ENCODE peak calls at places on chromosomes 1 and 21, in four cellular contexts. I is lower lobe of right lung, Z is heart right ventricle, M is esophagus squamous epithelium. P is an unnamed sample.

GRCh38 chr1:118081387-118081786 is 103.6 kb downstream of the SPAG17 start:
- DNase-seq in I (no peak), Z (no peak), M (no peak), P (no peak)

GRCh38 chr1:230867903-230868735 is at the start of gene C1orf198:
- DNase-seq in I (peak; percentile 79), Z (peak; percentile 75), M (no peak), P (no peak)

GRCh38 chr1:22413799-22414198 is 37.9 kb upstream of the ZBTB40 start:
- DNase-seq in I (no peak), Z (no peak), M (no peak), P (no peak)

GRCh38 chr1:53349968-53350852 is 22.3 kb upstream of the LRP8 start:
- DNase-seq in I (no peak), Z (no peak), M (no peak), P (peak; percentile 11)

GRCh38 chr1:203521812-203522211 is 27.9 kb downstream of the OPTC start:
- DNase-seq in I (no peak), Z (no peak), M (no peak), P (no peak)

GRCh38 chr1:30535595-30536325 is 187.6 kb downstream of the MATN1 start:
- DNase-seq in I (no peak), Z (no peak), M (no peak), P (no peak)

GRCh38 chr1:17276568-17276967 is 27.7 kb downstream of the PADI3 start:
- DNase-seq in I (peak; percentile 72), Z (no peak), M (no peak), P (peak; percentile 93)

GRCh38 chr1:112704908-112705627 is 1.9 kb downstream of the RHOC start:
- DNase-seq in I (peak; percentile 81), Z (peak; percentile 96), M (no peak), P (peak; percentile 97)

GRCh38 chr1:43255438-43256210 is 14.2 kb upstream of the TMEM125 start:
- DNase-seq in I (no peak), Z (peak; percentile 64), M (no peak), P (no peak)

GRCh38 chr1:6688001-6688400 is 13.6 kb downstream of the DNAJC11 start:
- DNase-seq in I (no peak), Z (no peak), M (no peak), P (no peak)

GRCh38 chr21:15774590-15774989 is 44.8 kb downstream of the USP25 start:
- DNase-seq in I (no peak), Z (no peak), M (no peak), P (no peak)

GRCh38 chr21:28742527-28742926 is 250.2 kb downstream of the LTN1 start:
- DNase-seq in I (no peak), Z (no peak), M (no peak), P (no peak)

GRCh38 chr21:42056996-42057689 is 14.0 kb upstream of the UMODL1 start:
- DNase-seq in I (peak; percentile 78), Z (no peak), M (no peak), P (no peak)

GRCh38 chr1:234322979-234323378 is 50.3 kb upstream of the COA6 start:
- DNase-seq in I (peak; percentile 78), Z (no peak), M (no peak), P (no peak)

GRCh38 chr1:198934901-198935301 is 296.1 kb downstream of the PTPRC start:
- DNase-seq in I (no peak), Z (no peak), M (no peak), P (no peak)

GRCh38 chr1:216937491-216937890 is 214.3 kb upstream of the ESRRG start:
- DNase-seq in I (no peak), Z (no peak), M (no peak), P (no peak)

GRCh38 chr1:211296396-211296795 is 30.2 kb upstream of the TRAF5 start:
- DNase-seq in I (no peak), Z (no peak), M (no peak), P (no peak)

GRCh38 chr1:209607102-209607794 is 23.7 kb downstream of the CAMK1G start:
- DNase-seq in I (no peak), Z (no peak), M (no peak), P (no peak)

GRCh38 chr21:44589094-44589493 is 3.2 kb downstream of the KRTAP10-6 start:
- DNase-seq in I (no peak), Z (no peak), M (no peak), P (no peak)

GRCh38 chr21:29606613-29607012 is 307.9 kb downstream of the BACH1 start:
- DNase-seq in I (no peak), Z (no peak), M (no peak), P (no peak)

GRCh38 chr1:179079113-179079761 is 2.6 kb upstream of the TOR3A start:
- DNase-seq in I (no peak), Z (peak; percentile 64), M (no peak), P (no peak)

GRCh38 chr1:96515430-96515829 is 206.2 kb upstream of the PTBP2 start:
- DNase-seq in I (no peak), Z (no peak), M (no peak), P (no peak)

GRCh38 chr1:156922986-156923564 is 2.6 kb downstream of the LRRC71 start:
- DNase-seq in I (no peak), Z (no peak), M (no peak), P (no peak)

GRCh38 chr1:40774266-40774998 is 9.2 kb upstream of the KCNQ4 start:
- DNase-seq in I (peak; percentile 69), Z (no peak), M (no peak), P (no peak)

GRCh38 chr1:235533476-235534168 is 29.4 kb upstream of the B3GALNT2 start:
- DNase-seq in I (no peak), Z (no peak), M (no peak), P (no peak)

GRCh38 chr1:165907256-165907857 is 79.9 kb downstream of the UCK2 start:
- DNase-seq in I (no peak), Z (no peak), M (no peak), P (no peak)
- H3K36me3 ChIP-seq in I (peaks cover 16% of the 10 kb centered on the region), Z (no peaks in the 10 kb centered on the region), M (peaks cover 61% of the 10 kb centered on the region), P (peaks cover 65% of the 10 kb centered on the region)

GRCh38 chr1:36175137-36176095 is 19.5 kb downstream of the MAP7D1 start:
- DNase-seq in I (no peak), Z (peak; percentile 80), M (no peak), P (no peak)

GRCh38 chr1:36174716-36175115 is 18.8 kb downstream of the MAP7D1 start:
- DNase-seq in I (no peak), Z (no peak), M (no peak), P (no peak)

GRCh38 chr1:36177589-36178463 is 21.9 kb downstream of the MAP7D1 start:
- DNase-seq in I (no peak), Z (no peak), M (no peak), P (no peak)

GRCh38 chr1:36178479-36179219 is 22.7 kb downstream of the MAP7D1 start:
- DNase-seq in I (peak; percentile 74), Z (no peak), M (no peak), P (no peak)

GRCh38 chr1:36176151-36176949 is 20.4 kb downstream of the MAP7D1 start:
- DNase-seq in I (no peak), Z (no peak), M (no peak), P (no peak)
- H3K4me1 ChIP-seq in I (peaks cover 8% of the 10 kb centered on the region), Z (peaks cover 57% of the 10 kb centered on the region), M (peaks cover 57% of the 10 kb centered on the region), P (peaks cover 27% of the 10 kb centered on the region)

GRCh38 chr1:94792876-94793605 is 27.1 kb upstream of the SLC44A3 start:
- DNase-seq in I (no peak), Z (no peak), M (no peak), P (no peak)

GRCh38 chr1:94790670-94791069 is 29.5 kb upstream of the SLC44A3 start:
- DNase-seq in I (no peak), Z (no peak), M (no peak), P (no peak)

GRCh38 chr1:94790246-94790645 is 29.9 kb upstream of the SLC44A3 start:
- DNase-seq in I (no peak), Z (no peak), M (no peak), P (no peak)

GRCh38 chr1:94795321-94795899 is 24.7 kb upstream of the SLC44A3 start:
- DNase-seq in I (no peak), Z (no peak), M (no peak), P (no peak)

DNA sequence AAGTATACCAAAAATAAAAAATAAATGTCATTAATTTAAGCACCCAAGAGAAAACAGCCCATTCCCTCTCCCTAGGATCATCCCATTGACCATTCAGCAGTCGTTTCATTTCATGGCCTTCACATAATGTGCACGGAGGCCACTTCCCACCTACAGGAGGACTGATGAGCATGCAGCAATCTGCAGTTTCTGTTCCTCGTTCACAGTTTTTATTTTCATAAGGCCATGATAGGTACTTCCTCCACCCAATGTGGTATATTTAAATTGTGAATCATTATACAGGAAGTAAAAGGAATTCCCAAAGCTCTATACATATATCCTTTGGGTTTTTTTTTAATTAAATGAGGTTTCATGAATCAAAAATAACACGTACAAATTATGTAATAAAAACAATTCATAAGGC is 27.7 kb upstream of the SLC44A3 start:
- DNase-seq in I (no peak), Z (no peak), M (no peak), P (no peak)
- TF ChIP-seq CTCF in I (peak; percentile 31), Z (no peak), M (no peak), P (peak; percentile 23)

GRCh38 chr1:160359559-160360226 is 7.2 kb upstream of the NHLH1 start:
- DNase-seq in I (no peak), Z (no peak), M (no peak), P (no peak)
- H3K36me3 ChIP-seq in I (peaks cover 66% of the 10 kb centered on the region), Z (peaks cover 6% of the 10 kb centered on the region), M (peaks cover 67% of the 10 kb centered on the region), P (peaks cover 37% of the 10 kb centered on the region)

DNA sequence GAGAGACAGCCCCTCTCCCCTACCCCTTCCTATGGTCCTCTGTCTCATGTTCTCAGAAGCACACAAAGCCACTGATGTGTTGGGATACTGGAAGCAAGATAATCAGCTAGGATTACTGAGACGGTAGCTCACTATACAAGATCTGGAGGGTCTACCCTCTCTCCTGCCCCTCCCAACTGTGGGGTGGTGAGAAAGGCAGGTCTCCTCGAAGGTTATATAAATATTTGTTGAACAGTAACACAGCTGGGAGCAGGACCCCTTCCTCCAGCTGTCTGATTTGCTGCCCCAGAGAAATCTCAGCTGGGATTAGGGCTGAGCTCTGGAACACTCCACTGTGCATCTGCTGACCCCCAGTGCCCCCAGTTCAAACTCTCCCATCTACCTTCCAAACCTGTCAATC is 94.2 kb upstream of the IPO9 start:
- DNase-seq in I (no peak), Z (no peak), M (no peak), P (no peak)
- H3K4me1 ChIP-seq in I (peaks cover 30% of the 10 kb centered on the region), Z (peaks cover 95% of the 10 kb centered on the region), M (peaks cover 61% of the 10 kb centered on the region), P (peaks cover 9% of the 10 kb centered on the region)

DNA sequence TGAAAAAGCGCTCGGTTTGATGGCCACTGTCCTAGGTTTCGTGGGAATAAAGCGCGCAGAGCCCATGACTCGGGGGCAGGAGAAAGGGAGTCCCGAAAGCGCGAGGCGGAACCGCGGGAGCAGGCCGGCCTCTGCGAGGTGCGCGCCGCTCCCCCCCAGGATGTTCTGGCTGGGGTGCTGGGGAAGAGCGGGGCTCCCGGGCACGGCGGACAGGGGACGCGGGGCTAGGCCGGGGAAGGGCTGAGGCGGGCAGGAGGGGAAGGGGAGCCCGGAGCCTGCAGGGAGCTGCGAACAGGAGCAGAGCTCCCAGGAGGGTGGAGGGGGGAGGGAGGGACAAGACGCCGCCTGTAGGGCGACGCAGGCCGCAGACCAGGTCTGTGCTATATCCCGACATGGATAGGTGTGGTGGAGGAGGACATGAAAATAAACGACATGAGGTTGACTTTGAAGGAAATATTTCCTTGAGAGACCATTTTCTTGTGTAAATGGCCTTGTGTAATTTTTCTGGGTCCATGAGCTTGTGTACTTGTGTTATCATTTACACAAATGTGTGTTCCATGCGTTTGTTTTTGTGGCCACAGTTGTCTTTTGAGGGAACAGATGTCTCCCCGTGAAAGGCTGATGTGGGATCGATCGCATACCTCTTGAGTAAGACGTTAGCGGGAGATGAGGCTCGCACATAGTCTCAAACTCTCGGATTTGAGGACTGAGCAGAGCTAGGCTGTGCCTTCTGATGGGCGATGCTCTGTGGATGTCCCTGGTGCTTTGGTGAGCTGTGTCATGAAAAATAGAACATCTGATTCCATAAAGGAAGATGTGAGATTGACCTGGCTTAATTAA is 1.3 kb downstream of the PCNT start:
- DNase-seq in I (peak; percentile 64), Z (peak; percentile 52), M (no peak), P (no peak)
- TF ChIP-seq CTCF in I (no peak), Z (peak; percentile 15), M (no peak), P (no peak)